ENCODE peak calls at places on chromosomes 2 and 18, in nine cellular contexts. B is AG04450; T is GM20000; R is activated CD4-positive, alpha-beta T cell treated with anti-CD3 and anti-CD28 coated beads, Interleukin-2, amount 50 U/mL, for 24 hours; O is T-helper 1 cell; E is fibroblast of pulmonary artery; U is dermis blood vessel endothelial cell; C is GDM1; H is AML-193. D is an unnamed sample.

GRCh38 chr2:168673265-168674222 is 128.9 kb upstream of the NOSTRIN start:
- DNase-seq in C (no peak), U (no peak), B (no peak), H (no peak), O (no peak), T (no peak), R (no peak), E (no peak), D (no peak)

GRCh38 chr2:73359915-73360697 is 25.5 kb upstream of the ALMS1 start:
- DNase-seq in B (no peak), E (peak), R (no peak), H (no peak), U (peak), T (no peak), C (no peak), O (no peak), D (no peak)

GRCh38 chr2:88177556-88177955 is 7.4 kb downstream of the THNSL2 start:
- DNase-seq in B (no peak), U (no peak), E (no peak), C (no peak), R (no peak), T (no peak), O (no peak), H (no peak), D (no peak)

GRCh38 chr2:141994066-141994465 is 136.8 kb downstream of the LRP1B start:
- DNase-seq in U (no peak), R (no peak), C (no peak), B (no peak), H (no peak), T (no peak), O (no peak), E (no peak), D (no peak)

GRCh38 chr2:61193670-61194561 is 31.9 kb downstream of the C2orf74 start:
- DNase-seq in C (no peak), E (no peak), U (no peak), H (no peak), O (no peak), B (no peak), R (no peak), T (no peak), D (no peak)

GRCh38 chr2:134679740-134680139 is 39.1 kb downstream of the TMEM163 start:
- DNase-seq in U (no peak), E (no peak), B (no peak), O (no peak), H (no peak), T (no peak), R (no peak), C (peak), D (peak)

GRCh38 chr18:36893227-36893626 is 64.3 kb downstream of the KIAA1328 start:
- DNase-seq in R (no peak), O (no peak), E (no peak), T (no peak), C (no peak), U (no peak), B (no peak), H (no peak), D (no peak)

GRCh38 chr2:85791704-85792565 is 38.1 kb downstream of the ATOH8 start:
- DNase-seq in B (no peak), E (no peak), T (no peak), U (no peak), C (no peak), O (no peak), R (no peak), H (no peak), D (no peak)

GRCh38 chr18:11794195-11794594 is 57.0 kb upstream of the CHMP1B start:
- DNase-seq in B (no peak), O (no peak), E (no peak), H (no peak), R (no peak), T (no peak), C (no peak), U (no peak), D (no peak)